ENCODE peak calls at places on chromosome 13, in seven cellular contexts. H, O, M, Q, G, T and J are unnamed samples. For H3K27me3, the result is how much of the 10 kb centered on the place peaks cover.

GRCh38 chr13:24348797-24349515 is 39.6 kb downstream of the C1QTNF9 start:
- DNase-seq in H (no peak), O (no peak), M (no peak), Q (no peak), G (no peak), T (no peak), J (no peak)

GRCh38 chr13:102869948-102870676 is 24.3 kb downstream of the ERCC5 start:
- DNase-seq in H (no peak), O (no peak), M (no peak), Q (no peak), G (no peak), T (no peak), J (no peak)

GRCh38 chr13:48532146-48532472 is 771 bp downstream of the RCBTB2 start:
- DNase-seq in H (no peak), O (no peak), M (no peak), Q (peak), G (no peak), T (no peak), J (no peak)

GRCh38 chr13:69389899-69390298 is 717.7 kb upstream of the ATXN8OS start:
- DNase-seq in H (no peak), O (no peak), M (no peak), Q (no peak), G (peak), T (no peak), J (peak)

GRCh38 chr13:114059946-114060860 is 72.2 kb downstream of the RASA3 start:
- DNase-seq in H (no peak), O (no peak), M (no peak), Q (no peak), G (no peak), T (no peak), J (no peak)

GRCh38 chr13:35502456-35502855 is 26.0 kb upstream of the MAB21L1 start:
- DNase-seq in H (no peak), O (no peak), M (no peak), Q (no peak), G (no peak), T (no peak), J (no peak)

GRCh38 chr13:81957121-81957520 is 1616.2 kb upstream of the SPRY2 start:
- DNase-seq in H (no peak), O (peak), M (peak), Q (no peak), G (no peak), T (no peak), J (no peak)

GRCh38 chr13:107568181-107568580 is 647.2 kb downstream of the LIG4 start:
- DNase-seq in H (no peak), O (no peak), M (no peak), Q (peak), G (no peak), T (no peak), J (no peak)

GRCh38 chr13:26025196-26025595 is 26.6 kb downstream of the SHISA2 start:
- DNase-seq in H (no peak), O (peak), M (no peak), Q (no peak), G (peak), T (no peak), J (no peak)

GRCh38 chr13:99289265-99289664 is 17.9 kb downstream of the GPR183 start:
- DNase-seq in H (no peak), O (no peak), M (no peak), Q (no peak), G (no peak), T (no peak), J (no peak)

GRCh38 chr13:40662866-40663265 is 3.6 kb downstream of the FOXO1 start:
- DNase-seq in H (no peak), O (no peak), M (peak), Q (no peak), G (no peak), T (no peak), J (no peak)

GRCh38 chr13:40639226-40639681 is 27.2 kb downstream of the FOXO1 start:
- DNase-seq in H (no peak), O (no peak), M (peak), Q (no peak), G (peak), T (no peak), J (peak)

GRCh38 chr13:57635541-57635940 is 4.0 kb downstream of the PCDH17 start:
- DNase-seq in H (no peak), O (no peak), M (no peak), Q (no peak), G (no peak), T (no peak), J (no peak)

GRCh38 chr13:73225983-73226382 is 167.2 kb downstream of the KLF5 start:
- DNase-seq in H (no peak), O (no peak), M (no peak), Q (no peak), G (no peak), T (no peak), J (no peak)

GRCh38 chr13:110680852-110681251 is 25.1 kb downstream of the CARS2 start:
- DNase-seq in H (no peak), O (peak), M (peak), Q (no peak), G (peak), T (no peak), J (peak)

GRCh38 chr13:49731766-49732165 is 40.5 kb upstream of the EBPL start:
- DNase-seq in H (no peak), O (no peak), M (no peak), Q (peak), G (peak), T (no peak), J (no peak)

GRCh38 chr13:30355405-30355741 is 48.0 kb upstream of the KATNAL1 start:
- DNase-seq in H (no peak), O (peak), M (peak), Q (no peak), G (peak), T (no peak), J (peak)

GRCh38 chr13:30698023-30698422 is 37.3 kb upstream of the ALOX5AP start:
- DNase-seq in H (no peak), O (no peak), M (no peak), Q (peak), G (no peak), T (no peak), J (no peak)

GRCh38 chr13:80237646-80238045 is 103.3 kb downstream of the SPRY2 start:
- DNase-seq in H (no peak), O (no peak), M (no peak), Q (peak), G (peak), T (no peak), J (peak)

GRCh38 chr13:30806784-30807183 is 71.4 kb downstream of the ALOX5AP start:
- DNase-seq in H (no peak), O (no peak), M (no peak), Q (peak), G (peak), T (no peak), J (no peak)

GRCh38 chr13:76632388-76633044 is 253.7 kb downstream of the KCTD12 start:
- DNase-seq in H (no peak), O (peak), M (peak), Q (no peak), G (no peak), T (no peak), J (no peak)

GRCh38 chr13:76812206-76812882 is 73.9 kb downstream of the KCTD12 start:
- DNase-seq in H (no peak), O (no peak), M (no peak), Q (no peak), G (no peak), T (no peak), J (no peak)

GRCh38 chr13:34372581-34372980 is 554.6 kb downstream of the RFC3 start:
- DNase-seq in H (no peak), O (no peak), M (no peak), Q (no peak), G (no peak), T (no peak), J (no peak)

GRCh38 chr13:113117335-113117872 is 5.2 kb upstream of the F10 start:
- DNase-seq in H (no peak), O (peak), M (peak), Q (no peak), G (no peak), T (no peak), J (no peak)

GRCh38 chr13:37417042-37417441 is 181.5 kb downstream of the POSTN start:
- DNase-seq in H (no peak), O (no peak), M (no peak), Q (peak), G (peak), T (no peak), J (no peak)

GRCh38 chr13:51920267-51920666 is 58.5 kb downstream of the CCDC70 start:
- DNase-seq in H (no peak), O (peak), M (no peak), Q (no peak), G (no peak), T (no peak), J (no peak)

GRCh38 chr13:51922771-51923480 is 61.2 kb downstream of the CCDC70 start:
- DNase-seq in H (no peak), O (peak), M (no peak), Q (no peak), G (no peak), T (no peak), J (no peak)

GRCh38 chr13:51920786-51921185 is 59.0 kb downstream of the CCDC70 start:
- DNase-seq in H (no peak), O (peak), M (peak), Q (no peak), G (no peak), T (no peak), J (peak)

GRCh38 chr13:51923983-51924539 is 62.3 kb downstream of the CCDC70 start:
- DNase-seq in H (no peak), O (peak), M (peak), Q (no peak), G (peak), T (no peak), J (no peak)

DNA sequence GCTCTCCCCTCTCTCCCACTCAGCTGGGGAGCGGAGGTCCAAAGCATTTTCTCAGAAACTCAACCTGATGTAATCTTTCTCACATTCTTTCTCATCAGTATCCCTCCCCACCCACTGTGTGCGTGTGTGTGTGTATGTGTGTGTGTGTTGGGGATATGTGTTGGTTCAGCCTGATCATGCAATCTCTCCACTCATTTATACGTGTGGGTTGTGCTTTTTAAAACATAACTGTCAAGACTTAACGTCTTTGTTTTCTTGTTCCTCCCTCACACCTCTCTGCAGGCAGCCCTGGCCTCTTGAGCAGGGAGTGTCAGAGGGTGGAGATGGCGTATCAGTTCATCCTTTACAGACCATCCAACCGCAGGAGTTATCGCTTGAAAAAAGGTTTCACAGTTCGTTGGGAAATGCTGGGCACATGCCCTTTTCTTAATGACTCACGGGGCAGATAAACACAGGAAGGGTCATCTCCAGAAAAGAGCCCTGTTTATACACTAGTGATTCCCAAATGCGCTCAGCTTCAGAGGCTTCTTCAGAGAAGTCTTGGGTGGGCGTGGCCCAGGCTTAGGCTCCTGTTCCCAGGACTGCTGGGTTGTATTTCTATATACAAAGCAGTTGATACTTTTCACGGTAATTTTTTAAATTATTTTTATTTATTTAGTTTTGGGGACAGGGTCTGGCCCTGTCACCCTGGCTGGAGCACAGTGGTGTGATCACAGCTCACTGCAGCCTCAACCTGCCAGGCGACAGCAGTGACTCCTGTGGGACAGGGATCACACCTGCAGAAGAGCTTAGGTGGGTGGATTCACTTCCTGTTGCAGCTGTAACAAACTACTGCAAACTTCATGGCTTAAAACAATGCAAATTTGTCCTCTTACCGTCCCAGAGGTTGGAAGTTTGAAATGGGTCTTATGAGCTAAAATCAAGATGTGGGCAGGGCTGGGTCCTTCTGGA is 60.3 kb downstream of the CCDC70 start:
- DNase-seq in H (no peak), O (peak), M (peak), Q (peak), G (peak), T (no peak), J (no peak)
- H2BK120ac ChIP-seq in H (no peak), O (no peak), M (no peak), Q (no peak), G (no peak), T (no peak), J (no peak)

DNA sequence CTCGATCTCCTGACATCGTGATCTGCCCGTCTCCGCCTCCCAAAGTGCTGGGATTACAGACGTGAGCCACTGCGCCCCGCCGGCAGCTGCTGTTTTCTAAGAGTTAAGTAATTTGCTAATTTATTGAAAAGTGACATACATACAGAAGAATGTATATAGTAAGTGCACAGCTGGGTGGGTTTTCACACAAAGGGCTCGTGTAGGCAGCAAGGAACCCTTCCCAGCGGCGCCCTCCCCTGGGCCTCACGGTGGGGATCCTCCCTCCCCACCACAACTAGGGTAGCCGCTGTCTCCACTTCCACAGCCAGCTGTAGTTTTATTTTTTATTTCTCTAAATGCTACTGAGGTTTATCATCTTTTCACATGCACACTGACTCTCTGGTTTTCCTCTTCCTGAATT is 64.9 kb downstream of the CRYL1 start:
- DNase-seq in H (no peak), O (no peak), M (no peak), Q (no peak), G (no peak), T (no peak), J (no peak)
- H3K18ac ChIP-seq in H (no peak), O (no peak), M (no peak), Q (no peak), G (no peak), T (no peak), J (no peak)

GRCh38 chr13:78601124-78601885 is 2.0 kb downstream of the POU4F1 start:
- DNase-seq in H (peak), O (peak), M (no peak), Q (peak), G (no peak), T (no peak), J (no peak)
- H3K27me3 ChIP-seq in H (half or more), O (half or more), M (half or more), Q (half or more), G (half or more), T (half or more), J (half or more)

GRCh38 chr13:96474158-96474606 is 384.3 kb downstream of the HS6ST3 start:
- DNase-seq in H (no peak), O (no peak), M (no peak), Q (no peak), G (no peak), T (no peak), J (no peak)

GRCh38 chr13:96473463-96474157 is 383.7 kb downstream of the HS6ST3 start:
- DNase-seq in H (peak), O (no peak), M (peak), Q (no peak), G (no peak), T (no peak), J (no peak)

GRCh38 chr13:96475103-96475502 is 385.2 kb downstream of the HS6ST3 start:
- DNase-seq in H (no peak), O (no peak), M (no peak), Q (no peak), G (no peak), T (no peak), J (no peak)
- H2BK120ac ChIP-seq in H (no peak), O (no peak), M (no peak), Q (no peak), G (no peak), T (no peak), J (no peak)

DNA sequence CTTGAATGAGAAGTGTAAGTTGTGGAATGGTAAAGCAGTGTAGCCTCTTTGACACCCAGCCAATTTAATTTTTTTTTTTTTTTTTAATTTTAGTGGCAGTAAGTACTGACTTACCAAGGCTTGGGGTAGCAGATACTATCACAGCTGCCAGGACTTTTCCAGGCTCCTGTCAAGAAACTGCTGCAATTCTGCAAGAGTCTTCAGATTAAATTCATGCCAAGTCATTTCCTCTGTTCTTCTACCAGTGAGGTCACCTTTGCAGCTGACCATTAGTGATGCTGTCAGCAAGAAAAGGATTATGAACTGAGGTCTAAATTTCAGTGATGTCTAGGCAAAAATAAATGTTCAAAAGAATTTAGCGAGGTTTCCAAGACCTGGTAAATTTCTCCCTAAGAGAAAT is 91.2 kb downstream of the GGACT start:
- DNase-seq in H (no peak), O (no peak), M (peak), Q (peak), G (peak), T (no peak), J (no peak)
- H3K18ac ChIP-seq in H (no peak), O (no peak), M (no peak), Q (no peak), G (no peak), T (no peak), J (no peak)

GRCh38 chr13:27973291-27973690 is 4.2 kb upstream of the CDX2 start:
- DNase-seq in H (no peak), O (no peak), M (no peak), Q (no peak), G (no peak), T (no peak), J (no peak)
- H3K27me3 ChIP-seq in H (half or more), O (half or more), M (half or more), Q (half or more), G (half or more), T (half or more), J (half or more)

GRCh38 chr13:111899714-111900389 is 167.1 kb upstream of the SOX1 start:
- DNase-seq in H (no peak), O (peak), M (no peak), Q (no peak), G (no peak), T (no peak), J (no peak)
- H2BK120ac ChIP-seq in H (no peak), O (no peak), M (no peak), Q (no peak), G (no peak), T (no peak), J (no peak)

GRCh38 chr13:59534806-59535205 is 628.9 kb downstream of the DIAPH3 start:
- DNase-seq in H (no peak), O (no peak), M (no peak), Q (no peak), G (no peak), T (no peak), J (no peak)

GRCh38 chr13:59527500-59527899 is 636.2 kb downstream of the DIAPH3 start:
- DNase-seq in H (no peak), O (no peak), M (no peak), Q (no peak), G (no peak), T (no peak), J (no peak)

GRCh38 chr13:59533561-59534337 is 630.0 kb downstream of the DIAPH3 start:
- DNase-seq in H (no peak), O (no peak), M (no peak), Q (peak), G (peak), T (no peak), J (peak)

GRCh38 chr13:59531571-59532091 is 632.1 kb downstream of the DIAPH3 start:
- DNase-seq in H (no peak), O (peak), M (peak), Q (peak), G (peak), T (no peak), J (peak)

GRCh38 chr13:59532405-59532804 is 631.3 kb downstream of the DIAPH3 start:
- DNase-seq in H (no peak), O (no peak), M (peak), Q (no peak), G (no peak), T (no peak), J (no peak)
- H3K18ac ChIP-seq in H (no peak), O (no peak), M (no peak), Q (no peak), G (no peak), T (no peak), J (no peak)